ENCODE peak calls at places on chromosome 1, in seven cellular contexts. S is PC-3; B is CD4-positive, alpha-beta memory T cell; W is uterus; C is ovary; H is Peyer's patch; M is ascending aorta. O is an unnamed sample. For H3K27me3, the result is how much of the 10 kb centered on the place peaks cover.

GRCh38 chr1:46556822-46557221 is 5.4 kb upstream of the KNCN start:
- DNase-seq in C (no peak), S (peak), W (no peak), H (no peak), M (no peak), B (no peak), O (no peak)

GRCh38 chr1:177354247-177354646 is 183.5 kb downstream of the BRINP2 start:
- DNase-seq in S (no peak), W (no peak), H (no peak), C (no peak), B (no peak), M (no peak), O (no peak)

GRCh38 chr1:2240251-2241156 is 12.4 kb downstream of the SKI start:
- DNase-seq in W (peak), M (peak), C (peak), S (no peak), B (peak), H (peak), O (peak)

GRCh38 chr1:32339363-32339978 is 3.4 kb upstream of the MARCKSL1 start:
- DNase-seq in B (no peak), W (no peak), C (no peak), S (peak), M (no peak), H (no peak), O (no peak)

GRCh38 chr1:78370356-78370755 is 120.4 kb upstream of the PTGFR start:
- DNase-seq in W (no peak), H (no peak), M (no peak), B (no peak), S (peak), C (no peak), O (no peak)

GRCh38 chr1:101769520-101769919 is 227.2 kb downstream of the OLFM3 start:
- DNase-seq in W (no peak), M (no peak), H (no peak), B (no peak), S (peak), C (no peak), O (no peak)

GRCh38 chr1:1877852-1878436 is 12.9 kb downstream of the GNB1 start:
- DNase-seq in C (no peak), M (no peak), B (no peak), S (no peak), H (no peak), W (no peak), O (no peak)

GRCh38 chr1:98388431-98388830 is 273.1 kb upstream of the SNX7 start:
- DNase-seq in S (peak), W (no peak), H (no peak), B (peak), C (no peak), M (no peak), O (no peak)

GRCh38 chr1:13965770-13966398 is 265.9 kb downstream of the PRDM2 start:
- DNase-seq in B (no peak), C (peak), S (peak), H (peak), M (no peak), W (peak), O (peak)

GRCh38 chr1:51416910-51417309 is 86.5 kb upstream of the TTC39A start:
- DNase-seq in H (no peak), W (no peak), M (no peak), S (no peak), B (no peak), C (no peak), O (no peak)

GRCh38 chr1:5967351-5968160 is 24.7 kb downstream of the NPHP4 start:
- DNase-seq in B (no peak), M (no peak), W (no peak), C (peak), S (no peak), H (peak), O (no peak)

GRCh38 chr1:159938221-159938852 is 7.1 kb downstream of the IGSF9 start:
- DNase-seq in H (peak), M (no peak), B (no peak), S (no peak), C (no peak), W (no peak), O (no peak)

GRCh38 chr1:228097333-228098081 is 5.6 kb downstream of the C1orf35 start:
- DNase-seq in S (no peak), B (no peak), M (no peak), H (no peak), W (no peak), C (no peak), O (no peak)

GRCh38 chr1:63877816-63878215 is 104.0 kb downstream of the ROR1 start:
- DNase-seq in C (no peak), W (no peak), H (no peak), M (no peak), B (no peak), S (peak), O (no peak)

GRCh38 chr1:162541619-162542141 is 19.8 kb upstream of the UAP1 start:
- DNase-seq in C (peak), W (peak), H (no peak), B (no peak), S (peak), M (peak), O (no peak)

GRCh38 chr1:68438310-68438709 is 11.4 kb downstream of the RPE65 start:
- DNase-seq in C (no peak), M (no peak), H (no peak), S (no peak), W (no peak), B (no peak), O (no peak)

GRCh38 chr1:243956448-243956847 is 94.6 kb upstream of the ZBTB18 start:
- DNase-seq in S (no peak), H (no peak), W (no peak), M (no peak), B (no peak), C (no peak), O (no peak)

GRCh38 chr1:156689035-156689959 is 12.1 kb upstream of the NES start:
- DNase-seq in C (peak), M (peak), H (peak), S (peak), W (peak), B (peak), O (peak)

GRCh38 chr1:118989878-118990378 is 1.8 kb upstream of the TBX15 start:
- DNase-seq in M (no peak), S (no peak), W (no peak), B (no peak), H (no peak), C (no peak), O (no peak)

GRCh38 chr1:118992426-118992825 is 4.3 kb upstream of the TBX15 start:
- DNase-seq in W (no peak), B (no peak), C (no peak), S (no peak), M (no peak), H (no peak), O (no peak)

GRCh38 chr1:118992868-118993711 is 4.9 kb upstream of the TBX15 start:
- DNase-seq in H (no peak), M (no peak), W (no peak), B (no peak), C (no peak), S (no peak), O (no peak)

GRCh38 chr1:118990513-118991131 is 2.5 kb upstream of the TBX15 start:
- DNase-seq in B (no peak), C (no peak), M (no peak), H (no peak), S (no peak), W (no peak), O (no peak)

DNA sequence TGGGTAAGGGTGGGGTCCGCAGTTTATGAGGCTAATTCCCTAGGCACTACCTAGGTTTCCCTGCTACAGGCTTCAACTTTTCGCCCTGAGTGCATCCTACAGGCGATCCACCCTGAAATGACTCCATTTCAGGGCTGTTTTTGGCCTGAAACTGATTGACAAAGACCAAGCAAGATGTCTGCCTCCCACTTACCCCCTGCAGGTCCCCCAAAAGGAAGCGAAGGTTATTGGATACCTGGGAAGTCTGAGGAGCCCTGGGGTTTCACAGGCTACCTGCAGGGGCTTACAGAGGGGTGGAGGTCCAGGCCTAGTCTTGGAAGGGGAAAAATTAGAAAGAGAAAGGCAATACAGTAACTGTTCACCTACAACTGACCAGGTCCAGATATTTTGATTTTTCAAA is 3.3 kb upstream of the TBX15 start:
- DNase-seq in C (no peak), B (no peak), S (no peak), M (no peak), H (no peak), W (no peak), O (no peak)
- H3K27me3 ChIP-seq in C (under half), B (under half), S (under half), M (under half), H (half or more), W (under half), O (half or more)

DNA sequence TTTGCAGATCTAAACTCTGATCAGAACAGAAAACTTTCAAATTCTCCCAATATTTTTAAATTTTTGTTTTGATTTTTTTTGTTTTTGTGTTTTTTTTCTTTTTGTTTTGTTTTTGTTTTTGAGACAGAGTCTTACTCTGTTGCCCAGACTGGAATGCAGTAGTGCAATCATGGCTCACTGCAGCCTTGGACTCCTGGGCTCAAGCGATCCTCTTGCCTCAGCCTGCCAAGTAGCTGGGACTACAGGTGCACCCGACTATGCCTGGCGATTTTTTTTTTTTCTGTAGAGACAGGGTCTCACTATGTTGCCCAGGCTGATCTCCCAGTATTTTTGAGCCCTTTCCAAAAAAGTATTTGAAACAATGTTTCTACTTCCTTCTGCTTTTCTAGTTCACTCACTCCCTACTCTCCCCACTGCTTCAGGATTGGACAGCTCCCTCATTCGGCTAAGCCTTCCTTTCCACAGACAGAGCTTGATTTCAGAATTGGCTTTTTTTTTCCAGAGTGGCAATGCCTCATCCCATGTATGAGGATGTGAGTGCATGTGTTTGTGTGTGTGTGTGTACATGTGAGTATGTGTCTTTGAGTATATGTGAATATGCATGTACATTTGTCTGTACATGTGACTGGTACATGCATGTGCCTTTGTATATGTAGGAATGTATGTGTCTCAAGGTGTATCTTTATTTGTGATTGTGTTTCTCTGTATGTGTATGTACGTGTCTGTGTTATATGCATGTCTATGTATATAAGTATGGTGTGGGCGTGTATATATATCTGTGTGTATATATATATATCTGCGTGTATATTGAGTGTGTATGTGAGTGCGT is 11.9 kb downstream of the LHX4 start:
- DNase-seq in M (no peak), W (no peak), S (peak), H (peak), C (no peak), B (no peak), O (no peak)
- H3K27me3 ChIP-seq in M (under half), W (under half), S (under half), H (under half), C (under half), B (under half), O (under half)

GRCh38 chr1:16032388-16033100 is 10.7 kb downstream of the CLCNKA start:
- DNase-seq in C (peak), M (peak), W (peak), B (peak), H (peak), S (peak), O (peak)

GRCh38 chr1:16029288-16029687 is 7.5 kb downstream of the CLCNKA start:
- DNase-seq in C (no peak), S (no peak), H (no peak), M (no peak), B (no peak), W (no peak), O (no peak)

GRCh38 chr1:16033101-16033632 is 10.4 kb upstream of the CLCNKB start:
- DNase-seq in C (no peak), H (no peak), S (no peak), M (no peak), B (no peak), W (no peak), O (no peak)

GRCh38 chr1:16028237-16029002 is 6.6 kb downstream of the CLCNKA start:
- DNase-seq in B (no peak), W (no peak), M (no peak), S (no peak), H (no peak), C (no peak), O (no peak)

DNA sequence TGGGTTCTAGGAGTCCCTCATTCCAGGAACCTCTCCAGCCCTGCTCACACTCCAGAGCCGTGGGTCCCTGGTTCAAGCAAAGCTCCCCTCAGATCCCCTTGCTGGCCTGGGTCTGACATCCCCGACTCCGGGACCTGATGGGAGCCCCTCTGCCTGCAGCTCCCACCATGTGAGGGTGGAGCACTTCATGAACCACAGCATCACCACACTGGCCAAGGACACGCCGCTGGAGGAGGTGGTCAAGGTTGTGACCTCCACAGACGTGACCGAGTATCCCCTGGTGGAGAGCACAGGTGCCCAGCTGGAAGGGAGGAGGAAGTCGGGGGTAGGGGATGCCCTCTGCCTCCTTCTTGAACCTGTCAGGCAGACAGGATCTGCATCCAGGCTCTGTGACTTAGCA is 9.7 kb downstream of the CLCNKA start:
- DNase-seq in S (no peak), H (no peak), C (no peak), B (no peak), W (no peak), M (no peak), O (no peak)
- H3K27me3 ChIP-seq in S (under half), H (under half), C (under half), B (under half), W (under half), M (under half), O (under half)

GRCh38 chr1:20184481-20184900 is 1.4 kb upstream of the UBXN10 start:
- DNase-seq in W (no peak), S (no peak), C (no peak), H (no peak), B (no peak), M (no peak), O (no peak)
- H3K27me3 ChIP-seq in W (under half), S (under half), C (under half), H (under half), B (under half), M (under half), O (under half)

GRCh38 chr1:44521378-44522080 is 116.5 kb downstream of the RNF220 start:
- DNase-seq in S (no peak), C (no peak), B (no peak), M (no peak), H (no peak), W (no peak), O (no peak)
- H3K27me3 ChIP-seq in S (under half), C (under half), B (under half), M (under half), H (under half), W (under half), O (under half)

GRCh38 chr1:161218301-161219077 is 3.4 kb downstream of the FCER1G start:
- DNase-seq in S (no peak), M (no peak), C (no peak), B (no peak), H (no peak), W (no peak), O (no peak)
- H3K27me3 ChIP-seq in S (under half), M (under half), C (under half), B (under half), H (under half), W (under half), O (under half)

GRCh38 chr1:180225403-180225802 is 4.7 kb upstream of the LHX4 start:
- DNase-seq in B (no peak), M (no peak), S (no peak), W (no peak), H (no peak), C (no peak), O (no peak)

GRCh38 chr1:180230416-180230790 is 339 bp downstream of the LHX4 start:
- DNase-seq in W (no peak), C (no peak), M (no peak), S (no peak), B (no peak), H (no peak), O (no peak)

GRCh38 chr1:180229483-180230415 is at the start of gene LHX4:
- DNase-seq in C (peak), W (peak), B (no peak), M (no peak), S (peak), H (peak), O (no peak)

GRCh38 chr1:180228648-180229482 is 1.2 kb upstream of the LHX4 start:
- DNase-seq in M (no peak), S (no peak), B (no peak), H (peak), W (no peak), C (no peak), O (no peak)

GRCh38 chr1:180227843-180228647 is 2.0 kb upstream of the LHX4 start:
- DNase-seq in H (no peak), B (no peak), S (no peak), W (no peak), C (no peak), M (no peak), O (no peak)
- H3K27me3 ChIP-seq in H (half or more), B (half or more), S (under half), W (under half), C (under half), M (under half), O (under half)

GRCh38 chr1:154752273-154753030 is 117.6 kb downstream of the KCNN3 start:
- DNase-seq in W (peak), H (no peak), B (no peak), S (peak), C (peak), M (peak), O (no peak)
- H3K27me3 ChIP-seq in W (under half), H (under half), B (under half), S (half or more), C (under half), M (under half), O (under half)